ENCODE peak calls at places on chromosome 14, in six cellular contexts. F is heart right ventricle, K is colonic mucosa, R is brain microvascular endothelial cell, U is cardiac muscle cell, X is activated B cell treated with CpG ODN at 0.5 μM for 24 hours. G is an unnamed sample.

GRCh38 chr14:44873536-44873935 is 88.2 kb downstream of the KLHL28 start:
- DNase-seq in F (no peak), R (no peak), X (no peak), K (no peak), U (no peak), G (no peak)

GRCh38 chr14:65938738-65939137 is 526.2 kb downstream of the FUT8 start:
- DNase-seq in X (no peak), F (no peak), K (no peak), R (no peak), U (no peak), G (no peak)

GRCh38 chr14:69887740-69888657 is 8.8 kb downstream of the SMOC1 start:
- DNase-seq in R (peak), U (no peak), K (no peak), F (no peak), X (no peak), G (no peak)

GRCh38 chr14:73116079-73116665 is 20.1 kb upstream of the PSEN1 start:
- DNase-seq in X (no peak), U (no peak), R (no peak), F (no peak), K (no peak), G (no peak)

GRCh38 chr14:105445290-105445689 is 25.7 kb downstream of the MTA1 start:
- DNase-seq in R (no peak), X (no peak), K (no peak), U (no peak), F (no peak), G (no peak)

GRCh38 chr14:66101662-66102061 is 384.5 kb upstream of the CCDC196 start:
- DNase-seq in X (no peak), U (no peak), R (no peak), K (no peak), F (no peak), G (no peak)

GRCh38 chr14:77024171-77024627 is 4.3 kb downstream of the IRF2BPL start:
- DNase-seq in F (no peak), K (peak), X (no peak), U (peak), R (no peak), G (no peak)

GRCh38 chr14:54220122-54220691 is 176.6 kb upstream of the CDKN3 start:
- DNase-seq in K (no peak), R (no peak), X (no peak), F (peak), U (peak), G (peak)

GRCh38 chr14:76152333-76152681 is 585 bp downstream of the GPATCH2L start:
- DNase-seq in U (peak), X (peak), F (peak), K (peak), R (peak), G (no peak)

GRCh38 chr14:92973265-92973797 is 50.4 kb downstream of the CHGA start:
- DNase-seq in U (peak), K (peak), X (no peak), F (peak), R (peak), G (no peak)

GRCh38 chr14:94689218-94689984 is 77.2 kb downstream of the SERPINA3 start:
- DNase-seq in K (peak), F (peak), U (peak), X (peak), R (peak), G (peak)

GRCh38 chr14:63964063-63964462 is 111.3 kb downstream of the SYNE2 start:
- DNase-seq in R (no peak), K (peak), F (no peak), U (no peak), X (no peak), G (no peak)

GRCh38 chr14:105184461-105184860 is 3.3 kb upstream of the NUDT14 start:
- DNase-seq in X (no peak), F (no peak), U (no peak), K (no peak), R (no peak), G (no peak)

GRCh38 chr14:75911883-75912282 is 69.9 kb downstream of the TGFB3 start:
- DNase-seq in K (peak), U (peak), F (no peak), X (no peak), R (no peak), G (no peak)

GRCh38 chr14:30521899-30522736 is 36.8 kb upstream of the G2E3 start:
- DNase-seq in U (peak), F (no peak), K (no peak), R (no peak), X (no peak), G (no peak)

GRCh38 chr14:74302160-74302628 is 540 bp downstream of the ABCD4 start:
- DNase-seq in R (peak), X (no peak), K (no peak), U (peak), F (no peak), G (no peak)

GRCh38 chr14:77099425-77100167 is 1.5 kb downstream of the CIPC start:
- DNase-seq in K (peak), F (no peak), X (no peak), R (peak), U (no peak), G (no peak)

GRCh38 chr14:76947078-76947837 is 81.2 kb downstream of the IRF2BPL start:
- DNase-seq in U (peak), R (peak), K (peak), F (peak), X (peak), G (peak)

GRCh38 chr14:53411110-53411509 is 258.0 kb upstream of the DDHD1 start:
- DNase-seq in K (no peak), R (peak), X (no peak), U (no peak), F (no peak), G (no peak)

GRCh38 chr14:37223947-37224474 is 26.3 kb downstream of the MIPOL1 start:
- DNase-seq in K (no peak), F (no peak), X (no peak), U (no peak), R (no peak), G (no peak)

GRCh38 chr14:74834682-74835392 is 41.1 kb downstream of the PROX2 start:
- DNase-seq in X (no peak), R (no peak), F (no peak), U (no peak), K (no peak), G (no peak)

GRCh38 chr14:76007852-76008251 is 22.3 kb downstream of the IFT43 start:
- DNase-seq in K (no peak), X (no peak), U (no peak), F (no peak), R (no peak), G (no peak)

GRCh38 chr14:73741876-73742519 is 27.8 kb upstream of the PNMA1 start:
- DNase-seq in X (no peak), K (peak), U (no peak), F (no peak), R (no peak), G (no peak)

GRCh38 chr14:80202888-80203562 is 8.3 kb downstream of the DIO2 start:
- DNase-seq in X (no peak), R (no peak), F (no peak), U (no peak), K (peak), G (no peak)
- TF ChIP-seq CTCF in X (no peak), R (peak), F (no peak), U (peak), K (peak), G (peak)

GRCh38 chr14:35337074-35337556 is 44.9 kb downstream of the PSMA6 start:
- DNase-seq in F (no peak), X (no peak), R (no peak), U (no peak), K (peak), G (no peak)
- TF ChIP-seq CTCF in F (no peak), X (no peak), R (no peak), U (no peak), K (no peak), G (no peak)

GRCh38 chr14:41586237-41586636 is 20.4 kb upstream of the LRFN5 start:
- DNase-seq in K (no peak), F (no peak), R (no peak), X (no peak), U (no peak), G (no peak)
- TF ChIP-seq CTCF in K (no peak), F (no peak), R (no peak), X (no peak), U (peak), G (no peak)

GRCh38 chr14:103504991-103505565 is 17.6 kb downstream of the CKB start:
- DNase-seq in K (no peak), X (no peak), R (no peak), U (no peak), F (no peak), G (no peak)
- TF ChIP-seq CTCF in K (no peak), X (no peak), R (peak), U (no peak), F (no peak), G (peak)

GRCh38 chr14:25400607-25401206 is 350.8 kb upstream of the STXBP6 start:
- DNase-seq in R (peak), F (no peak), U (peak), K (peak), X (no peak), G (no peak)
- TF ChIP-seq CTCF in R (peak), F (peak), U (peak), K (peak), X (peak), G (peak)

GRCh38 chr14:58129208-58129607 is 22.8 kb downstream of the ARMH4 start:
- DNase-seq in U (no peak), X (no peak), K (no peak), R (no peak), F (no peak), G (no peak)
- TF ChIP-seq CTCF in U (peak), X (no peak), K (no peak), R (peak), F (no peak), G (peak)

GRCh38 chr14:103332143-103332919 is 1.7 kb upstream of the EIF5 start:
- DNase-seq in F (no peak), X (no peak), K (no peak), U (no peak), R (no peak), G (no peak)

GRCh38 chr14:103330536-103330935 is 3.5 kb upstream of the EIF5 start:
- DNase-seq in U (no peak), X (no peak), F (no peak), R (no peak), K (no peak), G (no peak)

GRCh38 chr14:103336191-103336590 is 2.2 kb downstream of the EIF5 start:
- DNase-seq in X (no peak), R (no peak), F (no peak), K (no peak), U (no peak), G (no peak)

GRCh38 chr14:103334644-103335603 is 887 bp downstream of the EIF5 start:
- DNase-seq in R (peak), U (peak), K (peak), X (peak), F (peak), G (peak)

DNA sequence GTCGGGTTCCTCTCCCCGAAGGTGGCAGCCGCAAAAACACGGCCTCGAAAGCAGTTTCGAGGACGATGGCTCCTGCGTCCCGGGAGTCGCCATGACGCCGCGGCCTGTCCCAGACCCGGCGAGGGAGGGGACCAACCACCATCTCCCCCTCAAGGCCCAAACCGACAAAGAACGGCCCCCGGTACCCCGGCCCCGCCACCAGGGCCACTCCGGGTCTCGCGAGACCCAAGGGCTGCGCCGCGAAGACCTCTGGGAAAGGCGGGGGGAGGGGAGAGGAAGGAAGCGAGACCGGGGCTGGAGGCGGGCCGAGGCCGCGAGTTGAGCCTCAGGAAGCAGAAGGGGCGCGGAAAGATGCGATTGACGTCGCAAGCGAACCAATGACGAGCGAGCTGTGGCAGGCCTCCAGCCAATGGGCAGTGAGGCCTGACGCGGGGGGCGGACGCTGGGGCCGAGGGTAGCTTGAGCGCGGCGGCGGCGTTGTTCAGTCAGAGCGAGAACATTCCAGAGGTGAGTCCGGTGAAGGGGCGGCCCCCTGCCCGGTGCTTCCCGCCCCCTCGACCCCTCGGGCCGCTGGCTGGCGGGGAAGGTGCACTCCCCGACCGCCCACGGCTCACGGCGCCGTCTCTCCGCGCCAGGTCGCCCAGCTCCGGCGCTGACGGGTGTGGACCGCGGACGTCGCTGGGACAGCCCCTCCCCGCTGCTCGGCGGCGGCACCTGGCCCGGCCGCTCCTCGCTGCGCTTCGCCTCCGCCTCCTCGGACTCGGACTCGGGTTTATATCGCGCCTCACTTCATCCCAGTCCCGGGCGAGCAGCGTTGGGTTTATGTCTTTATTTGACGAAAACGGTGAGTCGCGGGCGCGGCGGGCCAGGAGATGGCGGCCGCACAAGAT is at the start of gene EIF5:
- DNase-seq in X (peak), K (peak), U (peak), R (peak), F (peak), G (peak)
- TF ChIP-seq CTCF in X (no peak), K (no peak), U (peak), R (peak), F (peak), G (peak)

GRCh38 chr14:24971255-24971654 is 78.7 kb downstream of the STXBP6 start:
- DNase-seq in U (peak), F (no peak), K (no peak), X (no peak), R (no peak), G (no peak)
- TF ChIP-seq CTCF in U (no peak), F (no peak), K (no peak), X (no peak), R (no peak), G (no peak)